ENCODE peak calls at places on chromosomes 6 and 20, in four cellular contexts. One of them, this sample, is unnamed.
A peak's percentile ranks its signal among the peaks of the same experiment; 100 is the strongest.

GRCh38 chr6:151891524-151891923 is 84.0 kb downstream of the ESR1 start:
- DNase-seq in fibroblast of villous mesenchyme: no peak
- DNase-seq in neural crest cell: no peak
- DNase-seq in activated gamma-delta T cell treated with anti-CD3 and anti-CD28 coated beads, Interleukin-2, amount 50 U/mL, for 16 hours: no peak
- DNase-seq in this sample: no peak

GRCh38 chr6:154931741-154932424 is 63.2 kb upstream of the TIAM2 start:
- DNase-seq in activated gamma-delta T cell treated with anti-CD3 and anti-CD28 coated beads, Interleukin-2, amount 50 U/mL, for 16 hours: no peak
- DNase-seq in fibroblast of villous mesenchyme: peak; percentile 83
- DNase-seq in neural crest cell: no peak
- DNase-seq in this sample: no peak

GRCh38 chr6:110042670-110043296 is 64.7 kb downstream of the GPR6 start:
- DNase-seq in activated gamma-delta T cell treated with anti-CD3 and anti-CD28 coated beads, Interleukin-2, amount 50 U/mL, for 16 hours: no peak
- DNase-seq in fibroblast of villous mesenchyme: no peak
- DNase-seq in neural crest cell: no peak
- DNase-seq in this sample: no peak

GRCh38 chr6:82616386-82617028 is 252.9 kb downstream of the TPBG start:
- DNase-seq in neural crest cell: no peak
- DNase-seq in fibroblast of villous mesenchyme: peak; percentile 13
- DNase-seq in activated gamma-delta T cell treated with anti-CD3 and anti-CD28 coated beads, Interleukin-2, amount 50 U/mL, for 16 hours: no peak
- DNase-seq in this sample: no peak

GRCh38 chr6:149273318-149273717 is 44.2 kb upstream of the TAB2 start:
- DNase-seq in activated gamma-delta T cell treated with anti-CD3 and anti-CD28 coated beads, Interleukin-2, amount 50 U/mL, for 16 hours: no peak
- DNase-seq in neural crest cell: no peak
- DNase-seq in fibroblast of villous mesenchyme: no peak
- DNase-seq in this sample: no peak

GRCh38 chr6:90078513-90079289 is 184.4 kb downstream of the GJA10 start:
- DNase-seq in neural crest cell: no peak
- DNase-seq in activated gamma-delta T cell treated with anti-CD3 and anti-CD28 coated beads, Interleukin-2, amount 50 U/mL, for 16 hours: peak; percentile 16
- DNase-seq in fibroblast of villous mesenchyme: peak; percentile 11
- DNase-seq in this sample: no peak

GRCh38 chr20:34268851-34269668 is 27.8 kb downstream of the ASIP start:
- DNase-seq in fibroblast of villous mesenchyme: peak; percentile 41
- DNase-seq in activated gamma-delta T cell treated with anti-CD3 and anti-CD28 coated beads, Interleukin-2, amount 50 U/mL, for 16 hours: no peak
- DNase-seq in neural crest cell: no peak
- DNase-seq in this sample: no peak

GRCh38 chr6:15999201-15999600 is 129.7 kb upstream of the MYLIP start:
- DNase-seq in fibroblast of villous mesenchyme: no peak
- DNase-seq in neural crest cell: no peak
- DNase-seq in activated gamma-delta T cell treated with anti-CD3 and anti-CD28 coated beads, Interleukin-2, amount 50 U/mL, for 16 hours: no peak
- DNase-seq in this sample: no peak

GRCh38 chr6:44933113-44933512 is 395.0 kb upstream of the RUNX2 start:
- DNase-seq in fibroblast of villous mesenchyme: no peak
- DNase-seq in neural crest cell: no peak
- DNase-seq in activated gamma-delta T cell treated with anti-CD3 and anti-CD28 coated beads, Interleukin-2, amount 50 U/mL, for 16 hours: no peak
- DNase-seq in this sample: no peak

GRCh38 chr6:130900913-130901312 is 73.7 kb downstream of the SMLR1 start:
- DNase-seq in neural crest cell: no peak
- DNase-seq in fibroblast of villous mesenchyme: peak; percentile 58
- DNase-seq in activated gamma-delta T cell treated with anti-CD3 and anti-CD28 coated beads, Interleukin-2, amount 50 U/mL, for 16 hours: no peak
- DNase-seq in this sample: no peak

GRCh38 chr6:155314773-155315515 is 660 bp upstream of the TFB1M start:
- DNase-seq in neural crest cell: no peak
- DNase-seq in activated gamma-delta T cell treated with anti-CD3 and anti-CD28 coated beads, Interleukin-2, amount 50 U/mL, for 16 hours: peak; percentile 22
- DNase-seq in fibroblast of villous mesenchyme: peak; percentile 91
- DNase-seq in this sample: no peak

GRCh38 chr6:35796236-35796635 is 887 bp downstream of the CLPS start:
- DNase-seq in neural crest cell: no peak
- DNase-seq in fibroblast of villous mesenchyme: no peak
- DNase-seq in activated gamma-delta T cell treated with anti-CD3 and anti-CD28 coated beads, Interleukin-2, amount 50 U/mL, for 16 hours: no peak
- DNase-seq in this sample: no peak

GRCh38 chr20:53769041-53769440 is 175.4 kb upstream of the ZNF217 start:
- DNase-seq in activated gamma-delta T cell treated with anti-CD3 and anti-CD28 coated beads, Interleukin-2, amount 50 U/mL, for 16 hours: no peak
- DNase-seq in fibroblast of villous mesenchyme: peak; percentile 87
- DNase-seq in neural crest cell: no peak
- DNase-seq in this sample: no peak

GRCh38 chr20:7772376-7772775 is 167.9 kb downstream of the HAO1 start:
- DNase-seq in activated gamma-delta T cell treated with anti-CD3 and anti-CD28 coated beads, Interleukin-2, amount 50 U/mL, for 16 hours: no peak
- DNase-seq in neural crest cell: no peak
- DNase-seq in fibroblast of villous mesenchyme: peak; percentile 30
- DNase-seq in this sample: no peak

GRCh38 chr6:53361549-53362031 is 12.8 kb upstream of the ELOVL5 start:
- DNase-seq in fibroblast of villous mesenchyme: no peak
- DNase-seq in activated gamma-delta T cell treated with anti-CD3 and anti-CD28 coated beads, Interleukin-2, amount 50 U/mL, for 16 hours: peak; percentile 46
- DNase-seq in neural crest cell: no peak
- DNase-seq in this sample: no peak

GRCh38 chr6:28462401-28462800 is 19.1 kb upstream of the ZSCAN23 start:
- DNase-seq in fibroblast of villous mesenchyme: no peak
- DNase-seq in activated gamma-delta T cell treated with anti-CD3 and anti-CD28 coated beads, Interleukin-2, amount 50 U/mL, for 16 hours: no peak
- DNase-seq in neural crest cell: no peak
- DNase-seq in this sample: no peak

GRCh38 chr6:84618046-84618752 is 146.2 kb downstream of the TBX18 start:
- DNase-seq in activated gamma-delta T cell treated with anti-CD3 and anti-CD28 coated beads, Interleukin-2, amount 50 U/mL, for 16 hours: no peak
- DNase-seq in neural crest cell: no peak
- DNase-seq in fibroblast of villous mesenchyme: peak; percentile 73
- DNase-seq in this sample: no peak

GRCh38 chr20:9617062-9617461 is 102.7 kb downstream of the LAMP5 start:
- DNase-seq in activated gamma-delta T cell treated with anti-CD3 and anti-CD28 coated beads, Interleukin-2, amount 50 U/mL, for 16 hours: peak; percentile 5
- DNase-seq in fibroblast of villous mesenchyme: peak; percentile 69
- DNase-seq in neural crest cell: peak; percentile 51
- DNase-seq in this sample: peak; percentile 32

GRCh38 chr6:145723646-145724045 is 11.7 kb downstream of the EPM2A start:
- DNase-seq in neural crest cell: no peak
- DNase-seq in activated gamma-delta T cell treated with anti-CD3 and anti-CD28 coated beads, Interleukin-2, amount 50 U/mL, for 16 hours: no peak
- DNase-seq in fibroblast of villous mesenchyme: no peak
- DNase-seq in this sample: no peak

GRCh38 chr6:122109075-122109474 is 290.4 kb upstream of the HSF2 start:
- DNase-seq in activated gamma-delta T cell treated with anti-CD3 and anti-CD28 coated beads, Interleukin-2, amount 50 U/mL, for 16 hours: no peak
- DNase-seq in neural crest cell: no peak
- DNase-seq in fibroblast of villous mesenchyme: no peak
- DNase-seq in this sample: no peak

GRCh38 chr6:68186870-68187269 is 448.2 kb upstream of the ADGRB3 start:
- DNase-seq in neural crest cell: no peak
- DNase-seq in fibroblast of villous mesenchyme: no peak
- DNase-seq in activated gamma-delta T cell treated with anti-CD3 and anti-CD28 coated beads, Interleukin-2, amount 50 U/mL, for 16 hours: no peak
- DNase-seq in this sample: no peak

This sample was measured in HuH-7.5.